ENCODE peak calls at places on chromosomes 3 and 15, in eight cellular contexts. K is Calu3; B is OCI-LY7; H is iris pigment epithelial cell; G is NCI-H1417; L is smooth muscle cell of the brain vasculature; M is mucosa of gallbladder; A is CD4-positive, alpha-beta T cell. Y is an unnamed sample.

GRCh38 chr3:151226825-151227224 is 23.8 kb upstream of the GPR171 start:
- DNase-seq in K (no peak), B (no peak), H (no peak), G (no peak), L (no peak), M (no peak), A (no peak), Y (no peak)

GRCh38 chr3:186511245-186511644 is 32.9 kb downstream of the CRYGS start:
- DNase-seq in K (no peak), B (no peak), H (no peak), G (no peak), L (no peak), M (no peak), A (no peak), Y (no peak)

GRCh38 chr3:59775106-59775505 is 725.3 kb upstream of the CFAP20DC start:
- DNase-seq in K (no peak), B (no peak), H (peak), G (no peak), L (no peak), M (no peak), A (no peak), Y (no peak)

GRCh38 chr3:186241910-186242821 is 119.9 kb downstream of the DGKG start:
- DNase-seq in K (peak), B (peak), H (peak), G (peak), L (peak), M (peak), A (peak), Y (peak)

GRCh38 chr3:176512037-176512436 is 685.2 kb downstream of the TBL1XR1 start:
- DNase-seq in K (no peak), B (no peak), H (no peak), G (no peak), L (no peak), M (no peak), A (no peak), Y (no peak)

GRCh38 chr3:177126015-177126773 is 71.1 kb downstream of the TBL1XR1 start:
- DNase-seq in K (no peak), B (no peak), H (peak), G (no peak), L (peak), M (no peak), A (no peak), Y (no peak)

GRCh38 chr15:31338318-31338878 is 11.8 kb downstream of the KLF13 start:
- DNase-seq in K (no peak), B (peak), H (no peak), G (no peak), L (no peak), M (no peak), A (no peak), Y (peak)

GRCh38 chr3:8254489-8254888 is 247.1 kb upstream of the LMCD1 start:
- DNase-seq in K (no peak), B (no peak), H (no peak), G (peak), L (no peak), M (no peak), A (no peak), Y (no peak)

GRCh38 chr15:69526086-69526485 is 73.5 kb downstream of the RPLP1 start:
- DNase-seq in K (no peak), B (no peak), H (no peak), G (no peak), L (no peak), M (no peak), A (no peak), Y (no peak)

GRCh38 chr15:98896802-98897732 is 110.5 kb downstream of the PGPEP1L start:
- DNase-seq in K (peak), B (no peak), H (peak), G (no peak), L (peak), M (no peak), A (no peak), Y (peak)

GRCh38 chr3:195147649-195148121 is 123.3 kb downstream of the XXYLT1 start:
- DNase-seq in K (no peak), B (peak), H (peak), G (no peak), L (no peak), M (peak), A (peak), Y (peak)